ENCODE peak calls at places on chromosomes 11 and 22, in four cellular contexts. One of them, this sample, is unnamed.

GRCh38 chr11:117830072-117830471 is 5.5 kb upstream of the FXYD2 start:
- DNase-seq in activated naive CD8-positive, alpha-beta T cell treated with anti-CD3 and anti-CD28 coated beads for 36 hours: no peak
- DNase-seq in body of pancreas: no peak
- DNase-seq in HL-60: no peak
- DNase-seq in this sample: no peak

GRCh38 chr11:12454782-12455181 is 77.4 kb downstream of the PARVA start:
- DNase-seq in HL-60: no peak
- DNase-seq in body of pancreas: no peak
- DNase-seq in activated naive CD8-positive, alpha-beta T cell treated with anti-CD3 and anti-CD28 coated beads for 36 hours: no peak
- DNase-seq in this sample: no peak

GRCh38 chr11:134666273-134667174 is 254.5 kb upstream of the B3GAT1 start:
- DNase-seq in activated naive CD8-positive, alpha-beta T cell treated with anti-CD3 and anti-CD28 coated beads for 36 hours: no peak
- DNase-seq in body of pancreas: no peak
- DNase-seq in HL-60: no peak
- DNase-seq in this sample: no peak

GRCh38 chr22:18088825-18089568 is 11.2 kb downstream of the PEX26 start:
- DNase-seq in activated naive CD8-positive, alpha-beta T cell treated with anti-CD3 and anti-CD28 coated beads for 36 hours: no peak
- DNase-seq in HL-60: no peak
- DNase-seq in body of pancreas: peak; percentile 61
- DNase-seq in this sample: no peak

GRCh38 chr11:126363706-126364245 is 8.3 kb downstream of the ST3GAL4 start:
- DNase-seq in activated naive CD8-positive, alpha-beta T cell treated with anti-CD3 and anti-CD28 coated beads for 36 hours: no peak
- DNase-seq in body of pancreas: no peak
- DNase-seq in HL-60: no peak
- DNase-seq in this sample: no peak

GRCh38 chr22:46373166-46373565 is 37.7 kb downstream of the TRMU start:
- DNase-seq in HL-60: no peak
- DNase-seq in activated naive CD8-positive, alpha-beta T cell treated with anti-CD3 and anti-CD28 coated beads for 36 hours: no peak
- DNase-seq in body of pancreas: peak; percentile 86
- DNase-seq in this sample: no peak

GRCh38 chr11:79249341-79249993 is 191.4 kb downstream of the TENM4 start:
- DNase-seq in activated naive CD8-positive, alpha-beta T cell treated with anti-CD3 and anti-CD28 coated beads for 36 hours: no peak
- DNase-seq in body of pancreas: no peak
- DNase-seq in HL-60: no peak
- DNase-seq in this sample: no peak

GRCh38 chr11:65118097-65118837 is 766 bp upstream of the ZNHIT2 start:
- DNase-seq in body of pancreas: no peak
- DNase-seq in HL-60: no peak
- DNase-seq in activated naive CD8-positive, alpha-beta T cell treated with anti-CD3 and anti-CD28 coated beads for 36 hours: no peak
- DNase-seq in this sample: no peak

GRCh38 chr11:3224730-3225098 is 6.1 kb upstream of the MRGPRG start:
- DNase-seq in HL-60: no peak
- DNase-seq in activated naive CD8-positive, alpha-beta T cell treated with anti-CD3 and anti-CD28 coated beads for 36 hours: no peak
- DNase-seq in body of pancreas: no peak
- DNase-seq in this sample: no peak

GRCh38 chr11:79437274-79437980 is 3.4 kb downstream of the TENM4 start:
- DNase-seq in HL-60: no peak
- DNase-seq in activated naive CD8-positive, alpha-beta T cell treated with anti-CD3 and anti-CD28 coated beads for 36 hours: no peak
- DNase-seq in body of pancreas: peak; percentile 52
- DNase-seq in this sample: no peak

GRCh38 chr11:76491644-76492043 is 46.8 kb downstream of the EMSY start:
- DNase-seq in activated naive CD8-positive, alpha-beta T cell treated with anti-CD3 and anti-CD28 coated beads for 36 hours: no peak
- DNase-seq in HL-60: no peak
- DNase-seq in body of pancreas: no peak
- DNase-seq in this sample: no peak

GRCh38 chr11:78110351-78110750 is 29.1 kb downstream of the ALG8 start:
- DNase-seq in body of pancreas: no peak
- DNase-seq in activated naive CD8-positive, alpha-beta T cell treated with anti-CD3 and anti-CD28 coated beads for 36 hours: no peak
- DNase-seq in HL-60: no peak
- DNase-seq in this sample: no peak

GRCh38 chr22:38314992-38315800 is 2.0 kb downstream of the CSNK1E start:
- DNase-seq in HL-60: no peak
- DNase-seq in activated naive CD8-positive, alpha-beta T cell treated with anti-CD3 and anti-CD28 coated beads for 36 hours: no peak
- DNase-seq in body of pancreas: peak; percentile 57
- DNase-seq in this sample: no peak

GRCh38 chr11:119794756-119795155 is 65.8 kb upstream of the NECTIN1 start:
- DNase-seq in HL-60: no peak
- DNase-seq in activated naive CD8-positive, alpha-beta T cell treated with anti-CD3 and anti-CD28 coated beads for 36 hours: no peak
- DNase-seq in body of pancreas: no peak
- DNase-seq in this sample: no peak

GRCh38 chr22:36775589-36775965 is 342 bp downstream of the IFT27 start:
- DNase-seq in body of pancreas: peak; percentile 51
- DNase-seq in HL-60: no peak
- DNase-seq in activated naive CD8-positive, alpha-beta T cell treated with anti-CD3 and anti-CD28 coated beads for 36 hours: peak; percentile 45
- DNase-seq in this sample: no peak

GRCh38 chr11:17387811-17388210 is 648 bp downstream of the KCNJ11 start:
- DNase-seq in HL-60: no peak
- DNase-seq in activated naive CD8-positive, alpha-beta T cell treated with anti-CD3 and anti-CD28 coated beads for 36 hours: no peak
- DNase-seq in body of pancreas: no peak
- DNase-seq in this sample: no peak

GRCh38 chr11:95363710-95364109 is 132.7 kb upstream of the SESN3 start:
- DNase-seq in activated naive CD8-positive, alpha-beta T cell treated with anti-CD3 and anti-CD28 coated beads for 36 hours: no peak
- DNase-seq in HL-60: no peak
- DNase-seq in body of pancreas: no peak
- DNase-seq in this sample: no peak

GRCh38 chr22:46071451-46072029 is 78.8 kb upstream of the PPARA start:
- DNase-seq in body of pancreas: peak; percentile 93
- DNase-seq in activated naive CD8-positive, alpha-beta T cell treated with anti-CD3 and anti-CD28 coated beads for 36 hours: peak; percentile 62
- DNase-seq in HL-60: peak; percentile 91
- DNase-seq in this sample: no peak

GRCh38 chr11:96279421-96280290 is 63.3 kb downstream of the MAML2 start:
- DNase-seq in body of pancreas: no peak
- DNase-seq in HL-60: no peak
- DNase-seq in activated naive CD8-positive, alpha-beta T cell treated with anti-CD3 and anti-CD28 coated beads for 36 hours: no peak
- DNase-seq in this sample: no peak

GRCh38 chr11:69558519-69558941 is 77.1 kb downstream of the LINC01488 start:
- DNase-seq in activated naive CD8-positive, alpha-beta T cell treated with anti-CD3 and anti-CD28 coated beads for 36 hours: no peak
- DNase-seq in body of pancreas: no peak
- DNase-seq in HL-60: no peak
- DNase-seq in this sample: no peak

GRCh38 chr22:40813912-40814315 is 5.2 kb downstream of the SLC25A17 start:
- DNase-seq in HL-60: no peak
- DNase-seq in body of pancreas: no peak
- DNase-seq in activated naive CD8-positive, alpha-beta T cell treated with anti-CD3 and anti-CD28 coated beads for 36 hours: no peak
- DNase-seq in this sample: peak; percentile 92

GRCh38 chr11:127268956-127269355 is 268.4 kb upstream of the KIRREL3 start:
- DNase-seq in body of pancreas: no peak
- DNase-seq in HL-60: no peak
- DNase-seq in activated naive CD8-positive, alpha-beta T cell treated with anti-CD3 and anti-CD28 coated beads for 36 hours: no peak
- DNase-seq in this sample: no peak

GRCh38 chr22:18994780-18995711 is 59.0 kb upstream of the PRODH start:
- DNase-seq in HL-60: no peak
- DNase-seq in body of pancreas: peak; percentile 36
- DNase-seq in activated naive CD8-positive, alpha-beta T cell treated with anti-CD3 and anti-CD28 coated beads for 36 hours: no peak
- DNase-seq in this sample: no peak

GRCh38 chr22:25623310-25623734 is 58.8 kb downstream of the GRK3 start:
- DNase-seq in activated naive CD8-positive, alpha-beta T cell treated with anti-CD3 and anti-CD28 coated beads for 36 hours: peak; percentile 10
- DNase-seq in HL-60: no peak
- DNase-seq in body of pancreas: no peak
- DNase-seq in this sample: no peak

GRCh38 chr11:92632510-92632909 is 336.9 kb upstream of the MTNR1B start:
- DNase-seq in body of pancreas: no peak
- DNase-seq in activated naive CD8-positive, alpha-beta T cell treated with anti-CD3 and anti-CD28 coated beads for 36 hours: no peak
- DNase-seq in HL-60: no peak
- DNase-seq in this sample: no peak

GRCh38 chr11:71527576-71528210 is 626 bp downstream of the KRTAP5-7 start:
- DNase-seq in HL-60: no peak
- DNase-seq in activated naive CD8-positive, alpha-beta T cell treated with anti-CD3 and anti-CD28 coated beads for 36 hours: no peak
- DNase-seq in body of pancreas: no peak
- DNase-seq in this sample: no peak